ENCODE peak calls at places on chromosomes 3 and 15, in nine cellular contexts. Y is stimulated activated CD8-positive, alpha-beta memory T cell treated with anti-CD3 and anti-CD28 coated beads, Interleukin-7, amount 100 ng/mL, for 1 hour; I is GM10248; H is activated CD8-positive, alpha-beta memory T cell treated with anti-CD3 and anti-CD28 coated beads, Interleukin-2, amount 50 U/mL, for 48 hours; K is upper lobe of right lung; P is Peyer's patch; W is dermis blood vessel endothelial cell; J is cardiac fibroblast; N is D341Med. F is an unnamed sample.
A peak's percentile ranks its signal among the peaks of the same experiment; 100 is the strongest.

GRCh38 chr3:14518893-14519292 is 21.2 kb downstream of the GRIP2 start:
- DNase-seq in H (no peak), W (no peak), K (no peak), P (no peak), J (no peak), I (no peak), Y (no peak), N (no peak), F (no peak)

GRCh38 chr3:142987080-142987700 is 14.2 kb upstream of the U2SURP start:
- DNase-seq in Y (no peak), J (peak; percentile 64), N (peak; percentile 48), K (no peak), I (peak; percentile 60), W (peak; percentile 63), H (no peak), P (no peak), F (no peak)

GRCh38 chr3:71258116-71258515 is 325.4 kb downstream of the FOXP1 start:
- DNase-seq in K (no peak), I (no peak), Y (no peak), H (no peak), J (peak; percentile 61), N (no peak), P (no peak), W (peak; percentile 74), F (no peak)

GRCh38 chr3:64022451-64023186 is 675 bp downstream of the PSMD6 start:
- DNase-seq in K (no peak), P (no peak), I (no peak), H (peak; percentile 57), W (peak; percentile 63), N (peak; percentile 42), J (no peak), Y (no peak), F (no peak)

GRCh38 chr15:58066042-58066867 is 744 bp upstream of the ALDH1A2 start:
- DNase-seq in J (peak; percentile 65), H (peak; percentile 81), I (peak; percentile 69), N (peak; percentile 83), P (no peak), Y (peak; percentile 8), K (peak; percentile 87), W (peak; percentile 72), F (peak; percentile 29)

GRCh38 chr3:65871305-65872141 is 167.2 kb downstream of the MAGI1 start:
- DNase-seq in P (no peak), K (no peak), H (no peak), J (no peak), N (peak; percentile 74), Y (no peak), I (no peak), W (peak; percentile 74), F (no peak)

GRCh38 chr15:57625703-57626448 is 34.2 kb downstream of the MYZAP start:
- DNase-seq in W (peak; percentile 19), N (no peak), J (no peak), P (no peak), K (no peak), H (no peak), Y (no peak), I (no peak), F (no peak)

GRCh38 chr3:100796556-100796955 is 87.3 kb downstream of the TFG start:
- DNase-seq in J (peak; percentile 56), N (no peak), I (peak; percentile 6), K (no peak), Y (no peak), P (no peak), W (peak; percentile 54), H (no peak), F (no peak)

GRCh38 chr3:41418961-41419691 is 219.8 kb downstream of the CTNNB1 start:
- DNase-seq in H (no peak), N (no peak), Y (no peak), W (peak; percentile 0), I (peak; percentile 10), P (no peak), J (peak; percentile 33), K (no peak), F (no peak)

GRCh38 chr3:161559177-161559998 is 62.8 kb downstream of the OTOL1 start:
- DNase-seq in W (peak; percentile 30), N (peak; percentile 54), H (no peak), P (no peak), I (peak; percentile 11), J (peak; percentile 55), K (no peak), Y (no peak), F (no peak)

GRCh38 chr3:59101091-59101738 is 51.4 kb upstream of the CFAP20DC start:
- DNase-seq in H (no peak), W (no peak), I (no peak), K (no peak), J (peak; percentile 26), Y (no peak), P (no peak), N (no peak), F (no peak)

GRCh38 chr15:63277893-63278505 is 594 bp downstream of the APH1B start:
- DNase-seq in K (no peak), H (no peak), Y (no peak), W (no peak), I (no peak), N (no peak), J (no peak), P (no peak), F (no peak)

GRCh38 chr3:16412192-16412808 is 101.2 kb downstream of the RFTN1 start:
- DNase-seq in Y (no peak), W (no peak), J (no peak), N (no peak), P (no peak), K (no peak), H (no peak), I (no peak), F (no peak)

GRCh38 chr15:41930221-41930866 is 36.5 kb upstream of the SPTBN5 start:
- DNase-seq in Y (no peak), W (peak; percentile 79), K (peak; percentile 63), N (no peak), P (no peak), I (no peak), H (no peak), J (peak; percentile 92), F (no peak)

GRCh38 chr3:50623840-50624474 is 7.0 kb downstream of the MAPKAPK3 start:
- DNase-seq in H (peak; percentile 83), N (no peak), J (peak; percentile 27), W (peak; percentile 66), K (no peak), Y (no peak), I (peak; percentile 32), P (peak; percentile 29), F (no peak)

GRCh38 chr15:37019479-37020433 is 80.6 kb downstream of the MEIS2 start:
- DNase-seq in P (no peak), J (peak; percentile 64), K (no peak), Y (no peak), I (no peak), W (peak; percentile 9), N (no peak), H (no peak), F (no peak)

GRCh38 chr15:78944669-78945407 is at the start of gene CTSH:
- DNase-seq in H (peak; percentile 86), J (peak; percentile 21), K (peak; percentile 97), P (peak; percentile 87), N (peak; percentile 92), W (peak; percentile 70), I (peak; percentile 94), Y (peak; percentile 50), F (no peak)

GRCh38 chr3:46629571-46630517 is 17.5 kb downstream of the FAM240A start:
- DNase-seq in K (peak; percentile 90), H (peak; percentile 88), I (peak; percentile 86), N (peak; percentile 82), Y (peak; percentile 64), J (peak; percentile 75), W (peak; percentile 88), P (peak; percentile 67), F (no peak)

GRCh38 chr3:56782900-56783299 is 18.8 kb downstream of the ARHGEF3 start:
- DNase-seq in H (no peak), N (no peak), I (no peak), K (no peak), Y (no peak), P (no peak), W (peak; percentile 23), J (no peak), F (no peak)

GRCh38 chr3:158802399-158803023 is 657 bp downstream of the MFSD1 start:
- DNase-seq in J (no peak), H (peak; percentile 59), Y (no peak), K (no peak), P (peak; percentile 49), N (no peak), I (peak; percentile 33), W (peak; percentile 47), F (no peak)

GRCh38 chr15:40279437-40280141 is 3.3 kb downstream of the ANKRD63 start:
- DNase-seq in N (peak; percentile 89), H (peak; percentile 95), I (peak; percentile 82), Y (peak; percentile 60), K (peak; percentile 89), W (peak; percentile 77), J (peak; percentile 63), P (peak; percentile 62), F (peak; percentile 77)

GRCh38 chr3:54527521-54527920 is 400.3 kb downstream of the LRTM1 start:
- DNase-seq in W (no peak), I (no peak), K (no peak), Y (no peak), N (no peak), P (no peak), H (no peak), J (no peak), F (no peak)

GRCh38 chr3:67564008-67564407 is 90.4 kb downstream of the SUCLG2 start:
- DNase-seq in N (no peak), H (no peak), J (peak; percentile 17), W (peak; percentile 49), Y (no peak), I (no peak), K (no peak), P (no peak), F (no peak)

GRCh38 chr15:64731012-64731806 is 44.2 kb downstream of the RBPMS2 start:
- DNase-seq in N (peak; percentile 82), W (peak; percentile 88), K (peak; percentile 91), H (peak; percentile 96), P (peak; percentile 88), Y (peak; percentile 78), J (peak; percentile 79), I (peak; percentile 80), F (peak; percentile 90)

GRCh38 chr3:45261333-45262110 is 35.4 kb upstream of the TMEM158 start:
- DNase-seq in Y (no peak), I (no peak), W (no peak), J (no peak), P (no peak), N (no peak), H (no peak), K (no peak), F (no peak)

GRCh38 chr15:64019764-64020163 is 26.5 kb downstream of the DAPK2 start:
- DNase-seq in K (no peak), I (no peak), N (no peak), J (no peak), W (peak; percentile 25), P (no peak), Y (no peak), H (no peak), F (no peak)

GRCh38 chr3:167251678-167252077 is 128.4 kb downstream of the ZBBX start:
- DNase-seq in K (no peak), J (no peak), W (no peak), P (no peak), Y (no peak), I (no peak), N (no peak), H (no peak), F (no peak)

GRCh38 chr3:155339052-155339451 is 45.6 kb upstream of the STRIT1 start:
- DNase-seq in N (no peak), K (no peak), Y (no peak), W (no peak), J (no peak), P (no peak), H (no peak), I (no peak), F (no peak)

GRCh38 chr3:70049761-70050160 is 50.2 kb downstream of the SAMMSON start:
- DNase-seq in H (no peak), J (peak; percentile 29), P (no peak), K (no peak), I (no peak), N (no peak), W (peak; percentile 4), Y (no peak), F (no peak)

GRCh38 chr15:71114066-71114680 is 1.1 kb upstream of the THSD4 start:
- DNase-seq in K (no peak), Y (no peak), J (no peak), W (no peak), I (no peak), H (no peak), P (no peak), N (no peak), F (no peak)

GRCh38 chr3:177089120-177089519 is 108.2 kb downstream of the TBL1XR1 start:
- DNase-seq in K (no peak), W (no peak), P (no peak), Y (no peak), I (no peak), N (no peak), J (no peak), H (no peak), F (no peak)